ENCODE peak calls at places on chromosomes 4 and X, in six cellular contexts. Z is pancreas, A is psoas muscle, B is thoracic aorta, D is endodermal cell, K is AG09309. J is an unnamed sample.

GRCh38 chr4:55051532-55051931 is 73.9 kb downstream of the KDR start:
- DNase-seq in K (no peak), D (no peak), B (no peak), Z (no peak), A (no peak), J (no peak)

GRCh38 chrX:110394653-110395052 is 36.0 kb downstream of the RTL9 start:
- DNase-seq in D (no peak), K (no peak), Z (no peak), B (no peak), A (no peak), J (no peak)

GRCh38 chrX:155048997-155049619 is 21.8 kb downstream of the CMC4 start:
- DNase-seq in Z (no peak), A (peak), B (no peak), K (no peak), D (peak), J (no peak)

GRCh38 chrX:40893251-40893910 is 158.0 kb upstream of the MED14 start:
- DNase-seq in D (no peak), A (no peak), Z (no peak), B (no peak), K (no peak), J (no peak)

GRCh38 chr4:73533515-73534422 is 52.2 kb downstream of the AFM start:
- DNase-seq in B (no peak), K (no peak), A (no peak), D (no peak), Z (no peak), J (no peak)

GRCh38 chrX:136491832-136492231 is 4.1 kb downstream of the BRS3 start:
- DNase-seq in D (peak), Z (no peak), K (no peak), B (no peak), A (no peak), J (no peak)

GRCh38 chr4:170979736-170980135 is 833.5 kb upstream of the GALNTL6 start:
- DNase-seq in A (no peak), Z (no peak), K (no peak), D (peak), B (peak), J (no peak)

GRCh38 chrX:149938427-149939270 is at the start of gene EOLA2:
- DNase-seq in D (peak), K (peak), A (peak), Z (peak), B (peak), J (peak)

GRCh38 chr4:108901271-108901670 is 138.4 kb upstream of the ETNPPL start:
- DNase-seq in K (no peak), D (no peak), B (no peak), A (no peak), Z (no peak), J (no peak)

GRCh38 chr4:112284662-112285411 is 867 bp downstream of the TIFA start:
- DNase-seq in K (no peak), D (no peak), Z (peak), B (no peak), A (no peak), J (no peak)

GRCh38 chr4:91567594-91567993 is 736.2 kb upstream of the GRID2 start:
- DNase-seq in A (no peak), K (no peak), B (no peak), Z (no peak), D (no peak), J (no peak)

GRCh38 chrX:49282647-49283011 is 13.0 kb downstream of the PPP1R3F start:
- DNase-seq in D (peak), A (no peak), B (no peak), K (no peak), Z (no peak), J (no peak)

GRCh38 chr4:155582971-155583437 is 83.6 kb upstream of the GUCY1A1 start:
- DNase-seq in K (no peak), A (no peak), B (no peak), Z (no peak), D (no peak), J (peak)

GRCh38 chr4:17576932-17577659 is at the start of gene LAP3:
- DNase-seq in A (peak), B (peak), Z (peak), D (peak), K (peak), J (peak)

GRCh38 chrX:119503484-119503861 is 35.2 kb downstream of the SLC25A5 start:
- DNase-seq in A (no peak), D (peak), B (peak), K (peak), Z (no peak), J (peak)

GRCh38 chrX:1262369-1262768 is 6.2 kb upstream of the CSF2RA start:
- DNase-seq in B (no peak), A (no peak), Z (no peak), K (no peak), D (peak), J (no peak)

GRCh38 chrX:10245219-10245618 is 88.4 kb downstream of the CLCN4 start:
- DNase-seq in K (no peak), B (no peak), Z (no peak), A (no peak), D (no peak), J (no peak)
- TF ChIP-seq CTCF in K (no peak), B (no peak), Z (no peak), A (no peak), D (no peak), J (no peak)

DNA sequence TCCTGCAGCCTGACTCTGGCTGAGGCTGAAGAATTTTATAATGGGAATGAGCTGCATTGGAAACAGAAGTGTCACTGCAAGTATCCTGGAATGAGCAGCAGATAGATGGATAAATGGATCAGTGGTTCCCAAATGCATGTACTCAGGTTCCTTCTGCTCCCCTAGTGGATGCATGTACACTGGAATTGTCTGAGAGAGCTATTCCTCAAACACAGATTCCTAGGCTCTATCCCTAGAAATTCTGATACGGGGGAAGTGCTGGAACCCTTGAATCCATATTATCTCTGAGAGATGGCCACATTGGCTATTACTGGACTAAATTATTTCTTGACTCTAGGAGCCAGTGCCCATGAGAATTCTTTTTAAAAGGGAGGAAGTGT is 64.8 kb downstream of the TMEM131L start:
- DNase-seq in A (no peak), K (no peak), B (no peak), Z (no peak), D (no peak), J (no peak)
- TF ChIP-seq CTCF in A (no peak), K (peak), B (no peak), Z (no peak), D (peak), J (no peak)

GRCh38 chrX:30593435-30594200 is 16.1 kb upstream of the TASL start:
- DNase-seq in K (no peak), B (no peak), D (no peak), A (no peak), Z (no peak), J (no peak)

GRCh38 chrX:30592846-30593245 is 15.3 kb upstream of the TASL start:
- DNase-seq in B (no peak), Z (no peak), K (no peak), D (no peak), A (no peak), J (no peak)

GRCh38 chrX:30590368-30590767 is 12.8 kb upstream of the TASL start:
- DNase-seq in A (no peak), D (no peak), Z (no peak), K (no peak), B (no peak), J (no peak)

GRCh38 chrX:30586516-30586915 is 8.9 kb upstream of the TASL start:
- DNase-seq in A (no peak), B (no peak), D (no peak), K (no peak), Z (no peak), J (no peak)

DNA sequence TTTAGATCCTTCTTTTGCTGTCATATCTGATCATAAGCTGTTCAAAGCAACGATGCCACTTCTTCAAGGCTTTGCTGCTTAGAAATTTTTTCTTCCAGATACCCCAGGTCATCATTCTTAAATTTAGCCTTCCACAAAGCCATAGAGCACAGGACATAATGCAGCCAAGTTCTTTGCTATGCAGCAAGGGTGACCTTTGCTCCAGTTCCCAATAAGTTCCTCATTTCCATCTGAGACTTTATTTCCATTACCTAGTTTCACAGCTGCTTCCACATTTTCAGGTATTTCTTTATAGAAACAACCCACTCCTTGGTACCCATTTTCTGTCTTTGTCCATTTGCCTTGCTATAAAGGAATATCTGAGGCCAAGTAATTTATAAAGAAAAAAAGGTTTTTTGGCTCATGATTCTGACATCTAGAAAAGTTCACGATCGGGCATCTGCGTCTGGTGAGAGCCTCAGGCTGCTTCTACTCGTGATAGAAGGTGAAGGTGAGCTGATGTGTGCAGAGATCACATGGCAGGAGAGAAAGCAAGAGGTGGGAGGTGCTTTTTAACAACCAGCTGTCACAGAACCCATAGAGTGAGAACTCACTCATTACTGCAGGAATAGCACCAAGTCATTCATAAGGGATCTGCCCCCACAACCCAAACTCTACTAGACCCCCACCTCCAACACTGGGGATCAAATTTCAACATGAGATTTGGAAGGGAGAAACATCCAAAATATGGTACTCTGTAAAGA is 11.8 kb upstream of the TASL start:
- DNase-seq in A (no peak), D (no peak), K (no peak), Z (no peak), B (no peak), J (no peak)
- TF ChIP-seq CTCF in A (no peak), D (no peak), K (no peak), Z (no peak), B (no peak), J (no peak)

GRCh38 chr4:88522702-88523324 is 763 bp downstream of the PYURF start:
- DNase-seq in A (peak), Z (peak), D (peak), B (peak), K (no peak), J (no peak)

GRCh38 chr4:88523325-88524129 is at the start of gene PYURF:
- DNase-seq in D (peak), Z (peak), K (peak), B (peak), A (peak), J (peak)

GRCh38 chr4:88527787-88528186 is 4.2 kb upstream of the PYURF start:
- DNase-seq in Z (no peak), K (no peak), A (no peak), B (no peak), D (no peak), J (no peak)

GRCh38 chr4:88528861-88529260 is 5.3 kb upstream of the PYURF start:
- DNase-seq in A (no peak), K (no peak), Z (no peak), B (no peak), D (no peak), J (no peak)

DNA sequence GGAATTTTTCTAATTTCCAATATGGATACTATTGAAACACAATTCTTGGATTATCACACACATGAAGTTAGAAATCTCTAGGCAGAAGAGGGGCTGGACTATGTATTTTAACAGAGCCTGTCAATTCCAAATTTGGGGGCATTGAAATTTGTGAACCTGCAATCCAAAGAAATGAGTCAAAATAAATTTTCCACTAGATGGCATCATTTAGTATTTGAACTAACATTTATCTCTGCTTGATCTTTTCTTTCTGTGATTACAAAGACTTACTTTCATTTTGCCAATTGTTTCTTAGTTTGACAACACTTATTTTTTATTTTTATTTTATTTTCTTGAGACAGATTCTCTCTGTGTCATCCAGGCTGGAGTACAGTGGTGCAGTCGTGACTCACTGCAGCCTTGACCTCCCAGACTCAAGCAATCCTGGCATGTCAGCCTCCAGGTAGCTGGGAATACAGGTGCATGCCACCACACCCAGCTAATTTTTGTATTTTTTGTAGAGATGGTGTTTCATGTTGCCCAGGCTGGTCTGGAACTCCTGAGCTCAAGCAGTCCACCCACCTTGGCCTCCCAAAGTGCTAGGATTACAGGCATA is 2.7 kb upstream of the PYURF start:
- DNase-seq in D (no peak), K (no peak), A (no peak), Z (no peak), B (no peak), J (no peak)
- TF ChIP-seq CTCF in D (peak), K (peak), A (peak), Z (no peak), B (no peak), J (peak)